ENCODE peak calls at places on chromosomes 3 and 15, in nine cellular contexts. Q is CD4-positive, alpha-beta T cell; G is HCT116; U is heart right ventricle; Y is IMR-90; N is pancreas; X is ovary; F is hepatocyte; W is K562. H is an unnamed sample.

GRCh38 chr3:121698914-121699313 is 38.2 kb upstream of the HCLS1 start:
- DNase-seq in Q (no peak), G (no peak), U (peak; percentile 14), Y (no peak), N (no peak), X (no peak), F (no peak), W (no peak), H (no peak)

GRCh38 chr3:126524429-126524988 is 554 bp downstream of the CHST13 start:
- DNase-seq in Q (no peak), G (no peak), U (no peak), Y (no peak), N (no peak), X (no peak), F (peak; percentile 62), W (peak; percentile 31), H (no peak)

GRCh38 chr3:18018491-18019177 is 276.2 kb upstream of the TBC1D5 start:
- DNase-seq in Q (no peak), G (no peak), U (no peak), Y (no peak), N (no peak), X (no peak), F (no peak), W (no peak), H (no peak)

GRCh38 chr3:67083277-67083676 is 85.2 kb downstream of the KBTBD8 start:
- DNase-seq in Q (peak; percentile 1), G (no peak), U (no peak), Y (peak; percentile 62), N (no peak), X (no peak), F (no peak), W (no peak), H (no peak)

GRCh38 chr15:52021892-52022540 is 3.0 kb downstream of the MAPK6 start:
- DNase-seq in Q (no peak), G (no peak), U (no peak), Y (no peak), N (no peak), X (no peak), F (no peak), W (no peak), H (no peak)

GRCh38 chr3:114809668-114810413 is 337.2 kb downstream of the ZBTB20 start:
- DNase-seq in Q (no peak), G (no peak), U (no peak), Y (peak; percentile 65), N (no peak), X (no peak), F (peak; percentile 39), W (no peak), H (no peak)

GRCh38 chr3:24058940-24059705 is 114.0 kb downstream of the NR1D2 start:
- DNase-seq in Q (no peak), G (no peak), U (no peak), Y (no peak), N (no peak), X (no peak), F (no peak), W (no peak), H (no peak)

GRCh38 chr15:53808058-53808703 is 48.7 kb upstream of the WDR72 start:
- DNase-seq in Q (no peak), G (no peak), U (no peak), Y (no peak), N (no peak), X (no peak), F (no peak), W (peak; percentile 12), H (no peak)

GRCh38 chr3:98705212-98705611 is 57.9 kb upstream of the ST3GAL6 start:
- DNase-seq in Q (no peak), G (no peak), U (no peak), Y (peak; percentile 74), N (no peak), X (no peak), F (no peak), W (no peak), H (no peak)

GRCh38 chr15:57647791-57648130 is 56.1 kb downstream of the MYZAP start:
- DNase-seq in Q (no peak), G (no peak), U (no peak), Y (peak; percentile 5), N (peak; percentile 34), X (no peak), F (peak; percentile 76), W (no peak), H (no peak)

GRCh38 chr15:100249096-100249815 is 92.5 kb downstream of the ADAMTS17 start:
- DNase-seq in Q (no peak), G (no peak), U (no peak), Y (no peak), N (no peak), X (no peak), F (no peak), W (no peak), H (no peak)

GRCh38 chr3:162628531-162628930 is 1131.9 kb downstream of the OTOL1 start:
- DNase-seq in Q (no peak), G (no peak), U (no peak), Y (no peak), N (no peak), X (no peak), F (no peak), W (no peak), H (no peak)

GRCh38 chr15:69861331-69862171 is 236.2 kb downstream of the TLE3 start:
- DNase-seq in Q (no peak), G (no peak), U (no peak), Y (peak; percentile 62), N (no peak), X (no peak), F (peak; percentile 20), W (no peak), H (no peak)

GRCh38 chr15:29676961-29677402 is 145.3 kb downstream of the TJP1 start:
- DNase-seq in Q (no peak), G (no peak), U (no peak), Y (peak; percentile 62), N (no peak), X (no peak), F (no peak), W (no peak), H (no peak)

GRCh38 chr3:83842511-83842910 is 1116.3 kb upstream of the CADM2 start:
- DNase-seq in Q (no peak), G (no peak), U (no peak), Y (no peak), N (no peak), X (no peak), F (no peak), W (no peak), H (no peak)

GRCh38 chr3:173730391-173730790 is 332.8 kb downstream of the NLGN1 start:
- DNase-seq in Q (no peak), G (no peak), U (no peak), Y (peak; percentile 25), N (no peak), X (no peak), F (no peak), W (no peak), H (no peak)

GRCh38 chr3:100103558-100104441 is 10.5 kb downstream of the FILIP1L start:
- DNase-seq in Q (no peak), G (no peak), U (no peak), Y (peak; percentile 93), N (peak; percentile 28), X (no peak), F (no peak), W (no peak), H (no peak)

GRCh38 chr15:79172032-79172481 is 81.5 kb upstream of the RASGRF1 start:
- DNase-seq in Q (no peak), G (no peak), U (no peak), Y (no peak), N (peak; percentile 33), X (no peak), F (no peak), W (peak; percentile 59), H (no peak)

GRCh38 chr15:73078722-73079121 is 26.5 kb downstream of the NEO1 start:
- DNase-seq in Q (no peak), G (no peak), U (no peak), Y (peak; percentile 90), N (no peak), X (no peak), F (peak; percentile 16), W (no peak), H (no peak)

GRCh38 chr3:152210697-152211096 is 58.0 kb upstream of the MBNL1 start:
- DNase-seq in Q (no peak), G (no peak), U (no peak), Y (no peak), N (no peak), X (no peak), F (no peak), W (no peak), H (no peak)
- H3K27ac ChIP-seq in Q (no peak overlapping the region), G (no peak overlapping the region), U (no peak overlapping the region), Y (no peak overlapping the region), N (no peak overlapping the region), X (no peak overlapping the region), F (no peak overlapping the region), W (no peak overlapping the region), H (no peak overlapping the region)

GRCh38 chr3:11258958-11259357 is 13.2 kb upstream of the ATG7 start:
- DNase-seq in Q (no peak), G (no peak), U (no peak), Y (no peak), N (no peak), X (no peak), F (no peak), W (no peak), H (no peak)
- TF ChIP-seq CTCF in Q (no peak), G (no peak), U (no peak), Y (no peak), N (no peak), X (no peak), F (no peak), W (peak; percentile 19), H (no peak)

GRCh38 chr3:88082854-88083253 is 23.8 kb downstream of the ZNF654 start:
- DNase-seq in Q (no peak), G (no peak), U (no peak), Y (no peak), N (no peak), X (no peak), F (no peak), W (no peak), H (no peak)

GRCh38 chr3:88078930-88079329 is 19.9 kb downstream of the ZNF654 start:
- DNase-seq in Q (no peak), G (no peak), U (no peak), Y (no peak), N (no peak), X (no peak), F (no peak), W (no peak), H (no peak)

GRCh38 chr3:88084006-88084597 is 25.0 kb downstream of the ZNF654 start:
- DNase-seq in Q (no peak), G (no peak), U (no peak), Y (no peak), N (no peak), X (no peak), F (no peak), W (no peak), H (no peak)
- H3K27me3 ChIP-seq in Q (no peaks in the 10 kb centered on the region), G (no peaks in the 10 kb centered on the region), U (no peaks in the 10 kb centered on the region), Y (no peaks in the 10 kb centered on the region), N (no peaks in the 10 kb centered on the region), X (no peaks in the 10 kb centered on the region), F (no peaks in the 10 kb centered on the region), W (no peaks in the 10 kb centered on the region), H (no peaks in the 10 kb centered on the region)

GRCh38 chr3:184604956-184605290 is 43.3 kb downstream of the EPHB3 start:
- DNase-seq in Q (no peak), G (no peak), U (no peak), Y (no peak), N (no peak), X (no peak), F (no peak), W (no peak), H (no peak)
- H3K27ac ChIP-seq in Q (no peak overlapping the region), G (no peak overlapping the region), U (no peak overlapping the region), Y (no peak overlapping the region), N (no peak overlapping the region), X (peak overlapping the region; percentile 60), F (no peak overlapping the region), W (no peak overlapping the region), H (peak overlapping the region; percentile 94)

H was measured in breast epithelium.